ENCODE peak calls at places on chromosomes 4 and X, in five cellular contexts. One of them, this sample, is unnamed.

GRCh38 chr4:164440196-164440595 is 313.7 kb upstream of the SMIM31 start:
- DNase-seq in Caco-2: no peak
- DNase-seq in GM20000: no peak
- DNase-seq in left colon: no peak
- DNase-seq in endothelial cell: no peak
- DNase-seq in this sample: no peak

GRCh38 chrX:81229901-81230300 is 28.0 kb downstream of the SH3BGRL start:
- DNase-seq in Caco-2: no peak
- DNase-seq in GM20000: no peak
- DNase-seq in left colon: no peak
- DNase-seq in endothelial cell: no peak
- DNase-seq in this sample: no peak

GRCh38 chr4:22416403-22416802 is 99.5 kb downstream of the ADGRA3 start:
- DNase-seq in Caco-2: no peak
- DNase-seq in GM20000: no peak
- DNase-seq in left colon: no peak
- DNase-seq in endothelial cell: no peak
- DNase-seq in this sample: no peak

GRCh38 chr4:186737427-186737826 is 13.8 kb upstream of the FAT1 start:
- DNase-seq in Caco-2: no peak
- DNase-seq in GM20000: no peak
- DNase-seq in left colon: no peak
- DNase-seq in endothelial cell: no peak
- DNase-seq in this sample: no peak

GRCh38 chrX:48505481-48505880 is 3.3 kb upstream of the PORCN start:
- DNase-seq in Caco-2: no peak
- DNase-seq in GM20000: no peak
- DNase-seq in left colon: no peak
- DNase-seq in endothelial cell: no peak
- DNase-seq in this sample: no peak

GRCh38 chr4:169345207-169345788 is 74.5 kb upstream of the SH3RF1 start:
- DNase-seq in Caco-2: no peak
- DNase-seq in GM20000: no peak
- DNase-seq in left colon: no peak
- DNase-seq in endothelial cell: no peak
- DNase-seq in this sample: no peak

GRCh38 chrX:9899640-9900075 is 67.5 kb upstream of the CLDN34 start:
- DNase-seq in Caco-2: no peak
- DNase-seq in GM20000: no peak
- DNase-seq in left colon: no peak
- DNase-seq in endothelial cell: no peak
- DNase-seq in this sample: no peak

GRCh38 chr4:177573487-177573886 is 131.2 kb upstream of the AGA start:
- DNase-seq in Caco-2: no peak
- DNase-seq in GM20000: no peak
- DNase-seq in left colon: no peak
- DNase-seq in endothelial cell: no peak
- DNase-seq in this sample: no peak

GRCh38 chrX:39905475-39905889 is 192.3 kb downstream of the BCOR start:
- DNase-seq in Caco-2: no peak
- DNase-seq in GM20000: no peak
- DNase-seq in left colon: peak
- DNase-seq in endothelial cell: no peak
- DNase-seq in this sample: no peak

GRCh38 chrX:71859637-71860036 is 51.0 kb upstream of the NHSL2 start:
- DNase-seq in Caco-2: no peak
- DNase-seq in GM20000: peak
- DNase-seq in left colon: no peak
- DNase-seq in endothelial cell: peak
- DNase-seq in this sample: peak

GRCh38 chrX:30150196-30150895 is 65.0 kb upstream of the MAGEB2 start:
- DNase-seq in Caco-2: no peak
- DNase-seq in GM20000: no peak
- DNase-seq in left colon: no peak
- DNase-seq in endothelial cell: no peak
- DNase-seq in this sample: no peak

GRCh38 chr4:14749910-14750309 is 252.4 kb upstream of the CPEB2 start:
- DNase-seq in Caco-2: no peak
- DNase-seq in GM20000: peak
- DNase-seq in left colon: peak
- DNase-seq in endothelial cell: no peak
- DNase-seq in this sample: no peak

GRCh38 chr4:112348488-112349158 is 51.5 kb downstream of the ALPK1 start:
- DNase-seq in Caco-2: peak
- DNase-seq in GM20000: no peak
- DNase-seq in left colon: no peak
- DNase-seq in endothelial cell: peak
- DNase-seq in this sample: no peak

GRCh38 chr4:42271096-42271495 is 118.6 kb upstream of the BEND4 start:
- DNase-seq in Caco-2: no peak
- DNase-seq in GM20000: no peak
- DNase-seq in left colon: no peak
- DNase-seq in endothelial cell: no peak
- DNase-seq in this sample: no peak

GRCh38 chr4:3497554-3498389 is 34.5 kb downstream of the LRPAP1 start:
- DNase-seq in Caco-2: no peak
- DNase-seq in GM20000: no peak
- DNase-seq in left colon: no peak
- DNase-seq in endothelial cell: no peak
- DNase-seq in this sample: no peak

GRCh38 chr4:22190855-22191254 is 242.3 kb upstream of the KCNIP4 start:
- DNase-seq in Caco-2: no peak
- DNase-seq in GM20000: no peak
- DNase-seq in left colon: no peak
- DNase-seq in endothelial cell: no peak
- DNase-seq in this sample: no peak

GRCh38 chr4:89123418-89123817 is 12.1 kb downstream of the TIGD2 start:
- DNase-seq in Caco-2: no peak
- DNase-seq in GM20000: no peak
- DNase-seq in left colon: no peak
- DNase-seq in endothelial cell: no peak
- DNase-seq in this sample: no peak

GRCh38 chr4:54233128-54233696 is 4.1 kb downstream of the PDGFRA start:
- DNase-seq in Caco-2: peak
- DNase-seq in GM20000: peak
- DNase-seq in left colon: peak
- DNase-seq in endothelial cell: peak
- DNase-seq in this sample: no peak

GRCh38 chrX:134706138-134706537 is 47.9 kb upstream of the PLAC1 start:
- DNase-seq in Caco-2: no peak
- DNase-seq in GM20000: no peak
- DNase-seq in left colon: no peak
- DNase-seq in endothelial cell: no peak
- DNase-seq in this sample: no peak

GRCh38 chr4:81257841-81258240 is 42.8 kb upstream of the PRKG2 start:
- DNase-seq in Caco-2: no peak
- DNase-seq in GM20000: no peak
- DNase-seq in left colon: no peak
- DNase-seq in endothelial cell: no peak
- DNase-seq in this sample: no peak

GRCh38 chrX:14064632-14065432 is 35.1 kb upstream of the GEMIN8 start:
- DNase-seq in Caco-2: peak
- DNase-seq in GM20000: no peak
- DNase-seq in left colon: peak
- DNase-seq in endothelial cell: no peak
- DNase-seq in this sample: no peak

GRCh38 chr4:47386592-47387235 is 76.8 kb downstream of the COMMD8 start:
- DNase-seq in Caco-2: no peak
- DNase-seq in GM20000: no peak
- DNase-seq in left colon: no peak
- DNase-seq in endothelial cell: no peak
- DNase-seq in this sample: no peak

This sample was measured in OCI-LY7.